ENCODE peak calls at places on chromosome 21, in ten cellular contexts. Q, K, S, H, R, W, D, Y, O and M are unnamed samples.

GRCh38 chr21:45874716-45875415 is 106.7 kb upstream of the COL6A1 start:
- DNase-seq in Q (no peak), K (no peak), S (no peak), H (no peak), R (peak), W (peak), D (peak), Y (no peak), O (peak), M (no peak)

GRCh38 chr21:35062016-35062415 is 12.9 kb upstream of the RUNX1 start:
- DNase-seq in Q (no peak), K (no peak), S (no peak), H (no peak), R (no peak), W (no peak), D (no peak), Y (no peak), O (no peak), M (no peak)

GRCh38 chr21:45998276-45998701 is 16.7 kb downstream of the COL6A1 start:
- DNase-seq in Q (peak), K (no peak), S (no peak), H (no peak), R (peak), W (no peak), D (no peak), Y (no peak), O (no peak), M (no peak)

GRCh38 chr21:35208810-35209517 is 159.9 kb upstream of the RUNX1 start:
- DNase-seq in Q (no peak), K (no peak), S (no peak), H (no peak), R (no peak), W (peak), D (no peak), Y (no peak), O (peak), M (no peak)

GRCh38 chr21:32930673-32931072 is 95.1 kb upstream of the OLIG2 start:
- DNase-seq in Q (no peak), K (no peak), S (no peak), H (no peak), R (no peak), W (no peak), D (no peak), Y (no peak), O (no peak), M (no peak)

GRCh38 chr21:14259669-14260458 is 43.9 kb downstream of the RBM11 start:
- DNase-seq in Q (no peak), K (peak), S (peak), H (no peak), R (no peak), W (peak), D (peak), Y (no peak), O (peak), M (peak)

GRCh38 chr21:37166733-37167132 is 93.7 kb downstream of the TTC3 start:
- DNase-seq in Q (no peak), K (no peak), S (peak), H (no peak), R (no peak), W (peak), D (no peak), Y (no peak), O (no peak), M (peak)

GRCh38 chr21:17514124-17514481 is 1.3 kb downstream of the CXADR start:
- DNase-seq in Q (no peak), K (no peak), S (no peak), H (no peak), R (no peak), W (no peak), D (peak), Y (no peak), O (no peak), M (no peak)

GRCh38 chr21:41581592-41582228 is 73.8 kb upstream of the TMPRSS2 start:
- DNase-seq in Q (no peak), K (no peak), S (no peak), H (no peak), R (no peak), W (no peak), D (no peak), Y (no peak), O (no peak), M (no peak)

GRCh38 chr21:46155514-46156377 is at the start of gene FTCD:
- DNase-seq in Q (no peak), K (no peak), S (no peak), H (no peak), R (peak), W (no peak), D (peak), Y (peak), O (no peak), M (no peak)

GRCh38 chr21:45916011-45916840 is 65.3 kb upstream of the COL6A1 start:
- DNase-seq in Q (no peak), K (no peak), S (no peak), H (no peak), R (no peak), W (no peak), D (no peak), Y (no peak), O (no peak), M (no peak)

GRCh38 chr21:46625759-46626158 is 9.7 kb upstream of the PRMT2 start:
- DNase-seq in Q (no peak), K (no peak), S (no peak), H (no peak), R (no peak), W (no peak), D (no peak), Y (no peak), O (no peak), M (no peak)